ENCODE peak calls at places on chromosomes 7 and 10, in five cellular contexts. K is adrenal gland, N is spleen, U is AG04450, G is lung. D is an unnamed sample.
A peak's percentile ranks its signal among the peaks of the same experiment; 100 is the strongest.

GRCh38 chr10:128178319-128178937 is 52.2 kb upstream of the MKI67 start:
- DNase-seq in G (no peak), N (no peak), U (no peak), K (no peak), D (no peak)

GRCh38 chr7:71132521-71133231 is 732 bp downstream of the GALNT17 start:
- DNase-seq in K (no peak), N (no peak), U (no peak), G (no peak), D (peak; percentile 65)

GRCh38 chr10:97119058-97119832 is 66.5 kb downstream of the SLIT1 start:
- DNase-seq in N (peak; percentile 49), K (no peak), U (no peak), G (no peak), D (peak; percentile 67)

GRCh38 chr10:82961864-82962263 is 1086.9 kb downstream of the NRG3 start:
- DNase-seq in G (no peak), N (no peak), K (no peak), U (no peak), D (no peak)

GRCh38 chr7:112140600-112140999 is 65.6 kb downstream of the DOCK4 start:
- DNase-seq in U (no peak), K (no peak), N (no peak), G (no peak), D (no peak)

GRCh38 chr7:128383781-128384180 is 22.3 kb upstream of the PRRT4 start:
- DNase-seq in G (no peak), N (no peak), U (no peak), K (no peak), D (peak; percentile 52)

GRCh38 chr10:28326516-28327493 is 23.9 kb upstream of the MPP7 start:
- DNase-seq in G (peak; percentile 51), N (no peak), U (no peak), K (peak; percentile 69), D (no peak)

GRCh38 chr10:33248638-33249037 is 85.8 kb downstream of the NRP1 start:
- DNase-seq in G (no peak), K (no peak), U (peak; percentile 74), N (no peak), D (no peak)

GRCh38 chr7:50795831-50796230 is 13.1 kb upstream of the GRB10 start:
- DNase-seq in U (no peak), G (no peak), K (peak; percentile 59), N (no peak), D (no peak)

GRCh38 chr10:84163992-84164391 is 9.6 kb upstream of the GPR15LG start:
- DNase-seq in K (no peak), G (no peak), U (no peak), N (no peak), D (no peak)
- H3K4me3 ChIP-seq in K (no peak overlapping the region), G (no peak overlapping the region), U (no peak overlapping the region), N (no peak overlapping the region), D (no peak overlapping the region)

GRCh38 chr10:98328640-98329039 is 60.6 kb upstream of the LOXL4 start:
- DNase-seq in G (no peak), N (no peak), U (no peak), K (no peak), D (no peak)

GRCh38 chr10:98326621-98327027 is 58.6 kb upstream of the LOXL4 start:
- DNase-seq in G (no peak), K (peak; percentile 70), N (no peak), U (no peak), D (no peak)

GRCh38 chr10:98328163-98328562 is 60.2 kb upstream of the LOXL4 start:
- DNase-seq in N (no peak), U (no peak), G (no peak), K (no peak), D (no peak)

GRCh38 chr10:98332623-98333269 is 64.8 kb upstream of the LOXL4 start:
- DNase-seq in G (no peak), N (peak; percentile 27), U (no peak), K (no peak), D (peak; percentile 22)

GRCh38 chr10:98331888-98332287 is 63.9 kb upstream of the LOXL4 start:
- DNase-seq in N (no peak), G (no peak), U (no peak), K (no peak), D (peak; percentile 35)
- TF ChIP-seq CTCF in N (no peak), G (no peak), U (peak; percentile 29), K (peak; percentile 20), D (no peak)

DNA sequence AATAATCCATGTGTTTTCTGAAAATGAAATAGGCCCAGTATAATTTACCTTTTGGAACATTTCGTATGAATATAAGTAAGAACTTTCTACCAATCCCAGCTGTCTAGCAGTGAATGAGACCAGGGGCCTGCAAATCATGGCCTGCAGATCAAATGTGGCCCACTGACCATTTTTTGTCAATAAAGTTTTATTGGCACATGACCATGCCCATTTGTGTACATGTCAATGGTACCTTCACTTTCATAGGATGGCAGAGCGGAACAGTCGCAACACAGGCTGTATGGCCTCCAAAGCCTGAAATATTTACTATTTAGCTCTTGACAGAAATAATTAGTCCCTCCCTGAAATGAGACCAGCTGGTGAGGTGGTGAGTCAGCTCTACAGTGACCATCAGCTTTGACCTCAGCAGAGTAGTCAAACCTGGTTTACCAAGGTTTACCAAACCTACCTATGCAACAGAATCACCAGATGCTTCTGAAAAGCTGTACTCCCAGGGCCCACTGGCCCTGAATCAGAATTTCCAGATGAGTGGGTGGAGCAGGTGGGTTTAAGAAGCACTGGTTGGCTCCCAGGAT is 13.8 kb upstream of the C10orf90 start:
- DNase-seq in N (no peak), U (no peak), K (no peak), G (no peak), D (no peak)
- H3K4me3 ChIP-seq in N (no peak overlapping the region), U (no peak overlapping the region), K (no peak overlapping the region), G (no peak overlapping the region), D (no peak overlapping the region)

GRCh38 chr10:19778996-19779395 is 37.2 kb upstream of the PLXDC2 start:
- DNase-seq in N (no peak), G (no peak), U (no peak), K (no peak), D (no peak)
- TF ChIP-seq CTCF in N (no peak), G (no peak), U (no peak), K (no peak), D (no peak)

GRCh38 chr7:74026406-74027123 is 1.4 kb upstream of the ELN start:
- DNase-seq in G (peak; percentile 79), U (no peak), N (peak; percentile 91), K (peak; percentile 87), D (peak; percentile 93)

GRCh38 chr7:74028321-74028812 is 394 bp downstream of the ELN start:
- DNase-seq in G (no peak), U (no peak), K (no peak), N (no peak), D (peak; percentile 80)

GRCh38 chr7:74027124-74027682 is 770 bp upstream of the ELN start:
- DNase-seq in N (no peak), G (no peak), U (no peak), K (no peak), D (peak; percentile 53)

GRCh38 chr7:74029094-74029785 is 1.3 kb downstream of the ELN start:
- DNase-seq in K (no peak), G (no peak), U (no peak), N (no peak), D (peak; percentile 66)

DNA sequence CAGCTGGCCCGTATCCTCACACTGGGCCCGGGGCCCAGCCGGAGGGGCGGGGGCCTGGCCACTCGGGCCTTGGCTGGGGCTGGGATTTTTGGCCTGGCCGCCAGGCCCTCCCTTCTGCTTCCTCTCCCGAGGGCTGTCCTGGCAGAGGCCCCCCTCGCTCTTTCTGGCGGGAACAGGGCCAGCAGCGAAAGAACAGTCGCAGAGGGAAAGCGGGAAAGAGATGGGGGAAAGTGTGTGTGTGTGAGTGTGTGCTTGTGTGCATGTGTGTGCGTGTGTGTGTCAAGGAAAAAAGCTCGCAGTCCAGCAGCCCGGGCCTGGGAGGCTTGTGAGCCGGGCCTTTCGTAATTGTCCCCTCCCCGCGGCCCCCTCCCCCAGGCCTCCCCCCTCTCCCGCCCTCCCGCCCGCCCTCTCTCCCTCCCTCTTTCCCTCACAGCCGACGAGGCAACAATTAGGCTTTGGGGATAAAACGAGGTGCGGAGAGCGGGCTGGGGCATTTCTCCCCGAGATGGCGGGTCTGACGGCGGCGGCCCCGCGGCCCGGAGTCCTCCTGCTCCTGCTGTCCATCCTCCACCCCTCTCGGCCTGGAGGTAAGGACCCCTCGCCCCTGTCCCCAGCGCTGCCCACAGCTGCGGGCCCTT is at the start of gene ELN:
- DNase-seq in G (peak; percentile 70), N (no peak), K (peak; percentile 80), U (no peak), D (peak; percentile 93)
- H3K4me3 ChIP-seq in G (peak within 1 kb of the TSS; percentile 34), N (peak within 1 kb of the TSS; percentile 47), K (peak within 1 kb of the TSS; percentile 45), U (peak within 1 kb of the TSS; percentile 17), D (peak within 1 kb of the TSS; percentile 31)

D was measured in kidney.